ENCODE peak calls at places on chromosomes 6 and 20, in six cellular contexts. M, Y, J, W, Q and T are unnamed samples.

GRCh38 chr20:37102571-37102970 is 6.8 kb upstream of the RBL1 start:
- DNase-seq in Q (no peak), J (no peak), W (no peak), M (no peak), Y (no peak), T (no peak)

GRCh38 chr6:71228461-71229041 is 60.1 kb upstream of the OGFRL1 start:
- DNase-seq in Y (no peak), M (peak; percentile 51), Q (no peak), W (no peak), J (peak; percentile 21), T (no peak)

GRCh38 chr6:84137989-84138575 is 89.4 kb downstream of the CEP162 start:
- DNase-seq in Q (no peak), W (no peak), M (no peak), J (no peak), Y (no peak), T (no peak)

GRCh38 chr6:157681041-157681650 is 141.9 kb upstream of the SNX9 start:
- DNase-seq in M (no peak), Y (no peak), W (no peak), J (no peak), Q (no peak), T (no peak)

GRCh38 chr6:71887006-71887743 is 825 bp downstream of the RIMS1 start:
- DNase-seq in Y (peak; percentile 58), W (peak; percentile 30), M (no peak), J (peak; percentile 54), Q (no peak), T (no peak)

GRCh38 chr6:20805027-20805426 is 270.8 kb downstream of the CDKAL1 start:
- DNase-seq in M (no peak), W (no peak), J (no peak), Y (no peak), Q (no peak), T (no peak)

GRCh38 chr20:48983423-48984400 is 62.2 kb downstream of the ARFGEF2 start:
- DNase-seq in W (no peak), Q (peak; percentile 18), M (peak; percentile 73), Y (no peak), J (peak; percentile 43), T (peak; percentile 24)

GRCh38 chr20:46814366-46815232 is 80.0 kb upstream of the EYA2 start:
- DNase-seq in W (peak; percentile 29), Y (no peak), Q (no peak), M (peak; percentile 45), J (peak; percentile 80), T (no peak)

GRCh38 chr20:58459058-58459743 is 56.0 kb downstream of the APCDD1L start:
- DNase-seq in J (no peak), Y (no peak), M (no peak), W (no peak), Q (no peak), T (no peak)

GRCh38 chr20:5197847-5198650 is 71.2 kb downstream of the CDS2 start:
- DNase-seq in W (no peak), Y (no peak), J (no peak), Q (no peak), M (no peak), T (no peak)

GRCh38 chr6:151160869-151161268 is 78.9 kb upstream of the AKAP12 start:
- DNase-seq in Q (no peak), Y (no peak), M (no peak), J (no peak), W (peak; percentile 17), T (no peak)

GRCh38 chr6:8229913-8230312 is 127.6 kb upstream of the EEF1E1 start:
- DNase-seq in W (peak; percentile 27), J (no peak), M (no peak), Q (no peak), Y (no peak), T (no peak)

GRCh38 chr6:119310486-119311036 is 39.0 kb downstream of the MAN1A1 start:
- DNase-seq in J (no peak), W (no peak), Y (no peak), M (peak; percentile 70), Q (no peak), T (no peak)

GRCh38 chr6:44472250-44472945 is 84.9 kb downstream of the CDC5L start:
- DNase-seq in Q (no peak), J (no peak), M (no peak), Y (no peak), W (no peak), T (no peak)

GRCh38 chr6:117538615-117539014 is 56.1 kb downstream of the DCBLD1 start:
- DNase-seq in J (no peak), Q (no peak), W (no peak), M (no peak), Y (no peak), T (no peak)